ENCODE peak calls at places on chromosomes 3 and 15, in nine cellular contexts. L, T, O, H, E, P, D, A and X are unnamed samples.

GRCh38 chr3:56806407-56806806 is 4.7 kb upstream of the ARHGEF3 start:
- DNase-seq in H (peak), O (no peak), P (no peak), L (no peak), E (no peak), A (no peak), D (no peak), T (no peak), X (peak)

GRCh38 chr3:196650740-196651311 is 11.3 kb downstream of the NRROS start:
- DNase-seq in H (peak), P (no peak), T (peak), L (no peak), D (no peak), A (peak), E (no peak), O (no peak), X (peak)

GRCh38 chr3:62188547-62189375 is 184.6 kb downstream of the FEZF2 start:
- DNase-seq in H (peak), D (peak), L (peak), O (peak), A (peak), T (peak), P (peak), E (peak), X (peak)

GRCh38 chr3:53813229-53813628 is 33.0 kb downstream of the CHDH start:
- DNase-seq in P (no peak), L (no peak), T (no peak), E (no peak), D (no peak), H (no peak), A (no peak), O (no peak), X (peak)

GRCh38 chr15:94532226-94532625 is 300.9 kb downstream of the MCTP2 start:
- DNase-seq in E (no peak), A (no peak), T (no peak), H (no peak), P (no peak), L (no peak), O (no peak), D (no peak), X (no peak)

GRCh38 chr3:170055209-170055608 is 17.4 kb downstream of the GPR160 start:
- DNase-seq in H (no peak), D (no peak), T (peak), E (peak), L (no peak), P (no peak), O (no peak), A (peak), X (no peak)

GRCh38 chr3:149534671-149535394 is 60.3 kb downstream of the TM4SF4 start:
- DNase-seq in A (peak), L (no peak), D (peak), P (no peak), E (no peak), T (peak), H (no peak), O (peak), X (peak)

GRCh38 chr3:5217824-5218595 is 30.5 kb downstream of the EDEM1 start:
- DNase-seq in L (no peak), H (no peak), A (no peak), T (no peak), D (peak), E (no peak), P (no peak), O (peak), X (no peak)

GRCh38 chr3:59388555-59389280 is 338.9 kb upstream of the CFAP20DC start:
- DNase-seq in E (peak), O (no peak), P (peak), L (no peak), H (no peak), A (peak), D (no peak), T (peak), X (no peak)

GRCh38 chr15:47289667-47290066 is 427.6 kb upstream of the SEMA6D start:
- DNase-seq in E (no peak), T (no peak), L (no peak), P (no peak), H (no peak), O (peak), A (no peak), D (no peak), X (no peak)

GRCh38 chr3:13596426-13597205 is 47.7 kb downstream of the FBLN2 start:
- DNase-seq in H (no peak), T (no peak), O (no peak), A (no peak), D (no peak), P (no peak), L (no peak), E (no peak), X (peak)